ENCODE peak calls at places on chromosomes 5 and 9, in four cellular contexts. L is GM03348, J is heart right ventricle, Q is cerebellar cortex. V is an unnamed sample.

GRCh38 chr5:50595199-50595598 is 71.2 kb upstream of the PARP8 start:
- DNase-seq in J (no peak), Q (no peak), L (no peak), V (no peak)

GRCh38 chr9:122097679-122098315 is 4.7 kb upstream of the TTLL11 start:
- DNase-seq in J (no peak), Q (no peak), L (no peak), V (no peak)

GRCh38 chr9:37187269-37187668 is 66.9 kb downstream of the ZCCHC7 start:
- DNase-seq in Q (no peak), L (no peak), J (no peak), V (no peak)

GRCh38 chr5:172858990-172859811 is 25.1 kb downstream of the ERGIC1 start:
- DNase-seq in L (peak; percentile 88), Q (no peak), J (peak; percentile 78), V (no peak)

GRCh38 chr5:149215478-149216042 is 56.1 kb upstream of the AFAP1L1 start:
- DNase-seq in L (peak; percentile 44), J (peak; percentile 30), Q (no peak), V (no peak)

GRCh38 chr5:94153736-94154450 is 412.5 kb upstream of the POU5F2 start:
- DNase-seq in J (no peak), Q (no peak), L (peak; percentile 23), V (no peak)

GRCh38 chr9:87812375-87813118 is 70.1 kb upstream of the SPATA31E1 start:
- DNase-seq in J (no peak), L (peak; percentile 68), Q (peak; percentile 2), V (peak; percentile 51)

GRCh38 chr5:143494162-143494561 is 90.7 kb upstream of the NR3C1 start:
- DNase-seq in Q (peak; percentile 4), L (peak; percentile 42), J (no peak), V (no peak)

GRCh38 chr5:124393564-124394379 is 352.7 kb downstream of the ZNF608 start:
- DNase-seq in J (no peak), Q (no peak), L (no peak), V (no peak)

GRCh38 chr5:122907238-122907637 is 61.8 kb downstream of the SNX24 start:
- DNase-seq in Q (no peak), J (no peak), L (peak; percentile 58), V (no peak)

V was measured in ovary.